ENCODE peak calls at places on chromosomes 11 and 22, in four cellular contexts. One of them, this sample, is unnamed.

GRCh38 chr22:43092085-43092484 is 2.9 kb upstream of the TTLL1 start:
- DNase-seq in colonic mucosa: no peak
- DNase-seq in AG04450: no peak
- DNase-seq in pancreas: no peak
- DNase-seq in this sample: no peak

GRCh38 chr22:42648368-42649260 is 578 bp downstream of the CYB5R3 start:
- DNase-seq in pancreas: peak
- DNase-seq in colonic mucosa: peak
- DNase-seq in AG04450: no peak
- DNase-seq in this sample: no peak

GRCh38 chr11:86639172-86639571 is 33.2 kb downstream of the ME3 start:
- DNase-seq in AG04450: no peak
- DNase-seq in colonic mucosa: no peak
- DNase-seq in pancreas: no peak
- DNase-seq in this sample: no peak

GRCh38 chr11:2798951-2799761 is 86.4 kb downstream of the CDKN1C start:
- DNase-seq in pancreas: peak
- DNase-seq in colonic mucosa: peak
- DNase-seq in AG04450: no peak
- DNase-seq in this sample: no peak

GRCh38 chr11:71418643-71419042 is 29.6 kb downstream of the DHCR7 start:
- DNase-seq in pancreas: no peak
- DNase-seq in colonic mucosa: no peak
- DNase-seq in AG04450: no peak
- DNase-seq in this sample: no peak

GRCh38 chr11:36098046-36098445 is 154.2 kb downstream of the LDLRAD3 start:
- DNase-seq in colonic mucosa: no peak
- DNase-seq in pancreas: no peak
- DNase-seq in AG04450: no peak
- DNase-seq in this sample: no peak

GRCh38 chr11:22666700-22667439 is 459 bp downstream of the GAS2 start:
- DNase-seq in pancreas: peak
- DNase-seq in colonic mucosa: peak
- DNase-seq in AG04450: no peak
- DNase-seq in this sample: no peak

GRCh38 chr11:44948155-44948554 is 2.5 kb downstream of the TP53I11 start:
- DNase-seq in colonic mucosa: no peak
- DNase-seq in pancreas: no peak
- DNase-seq in AG04450: no peak
- DNase-seq in this sample: no peak

GRCh38 chr11:69141742-69142141 is 14.0 kb upstream of the SMIM38 start:
- DNase-seq in colonic mucosa: no peak
- DNase-seq in AG04450: no peak
- DNase-seq in pancreas: no peak
- DNase-seq in this sample: no peak

GRCh38 chr11:3123316-3123715 is 41.8 kb downstream of the OSBPL5 start:
- DNase-seq in pancreas: peak
- DNase-seq in colonic mucosa: peak
- DNase-seq in AG04450: no peak
- DNase-seq in this sample: no peak

GRCh38 chr22:27492566-27493201 is 308.9 kb downstream of the MN1 start:
- DNase-seq in AG04450: no peak
- DNase-seq in colonic mucosa: no peak
- DNase-seq in pancreas: no peak
- DNase-seq in this sample: no peak

GRCh38 chr11:134050541-134051383 is 18.1 kb upstream of the JAM3 start:
- DNase-seq in colonic mucosa: peak
- DNase-seq in pancreas: peak
- DNase-seq in AG04450: no peak
- DNase-seq in this sample: no peak

GRCh38 chr22:27594020-27594419 is 207.5 kb downstream of the MN1 start:
- DNase-seq in pancreas: no peak
- DNase-seq in colonic mucosa: no peak
- DNase-seq in AG04450: no peak
- DNase-seq in this sample: no peak

DNA sequence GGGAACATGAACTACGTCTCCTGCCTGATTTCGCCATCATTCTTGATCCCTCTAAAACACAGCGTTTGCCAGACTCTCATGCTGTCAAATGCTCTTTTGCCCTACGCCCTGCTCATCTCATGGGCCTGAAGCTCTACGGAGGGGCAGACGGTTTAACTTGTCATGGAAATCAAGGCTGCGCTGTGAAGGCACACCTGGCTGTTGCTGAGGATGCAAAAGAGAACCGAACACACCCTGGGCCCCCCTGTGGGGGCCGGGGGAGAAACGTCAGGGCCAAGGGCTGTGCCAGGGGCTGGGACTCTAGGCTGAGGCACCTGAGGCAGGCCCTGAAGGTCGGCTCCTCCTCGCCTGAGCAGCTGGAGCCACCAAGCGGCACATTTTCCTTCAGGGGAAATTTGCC is 957.2 kb downstream of the BRD1 start:
- DNase-seq in colonic mucosa: no peak
- DNase-seq in AG04450: no peak
- DNase-seq in pancreas: no peak
- DNase-seq in this sample: no peak
- TF ChIP-seq CTCF in colonic mucosa: no peak
- TF ChIP-seq CTCF in AG04450: no peak
- TF ChIP-seq CTCF in pancreas: no peak
- TF ChIP-seq CTCF in this sample: no peak

DNA sequence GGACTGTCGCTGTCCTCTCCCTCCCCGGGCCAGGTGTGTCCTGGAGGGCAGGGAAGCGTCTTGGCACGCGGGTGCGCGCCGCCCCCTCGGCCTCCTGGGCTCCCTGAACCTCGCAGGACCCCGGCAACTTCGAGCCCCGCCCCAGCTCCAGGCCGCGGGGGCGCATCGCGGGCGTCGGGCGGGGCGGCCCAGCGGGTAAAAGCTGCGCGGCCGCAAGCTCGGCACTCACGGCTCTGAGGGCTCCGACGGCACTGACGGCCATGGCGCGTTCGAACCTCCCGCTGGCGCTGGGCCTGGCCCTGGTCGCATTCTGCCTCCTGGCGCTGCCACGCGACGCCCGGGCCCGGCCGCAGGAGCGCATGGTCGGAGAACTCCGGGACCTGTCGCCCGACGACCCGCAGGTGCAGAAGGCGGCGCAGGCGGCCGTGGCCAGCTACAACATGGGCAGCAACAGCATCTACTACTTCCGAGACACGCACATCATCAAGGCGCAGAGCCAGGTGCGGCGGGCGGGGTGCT is at the start of gene CST6:
- DNase-seq in AG04450: no peak
- DNase-seq in pancreas: no peak
- DNase-seq in colonic mucosa: no peak
- DNase-seq in this sample: no peak
- H3K4me3 ChIP-seq in AG04450: no peak
- H3K4me3 ChIP-seq in pancreas: peak
- H3K4me3 ChIP-seq in colonic mucosa: no peak
- H3K4me3 ChIP-seq in this sample: no peak

GRCh38 chr11:95545116-95545875 is 244.3 kb downstream of the FAM76B start:
- DNase-seq in colonic mucosa: no peak
- DNase-seq in pancreas: no peak
- DNase-seq in AG04450: no peak
- DNase-seq in this sample: no peak
- TF ChIP-seq CTCF in colonic mucosa: no peak
- TF ChIP-seq CTCF in pancreas: no peak
- TF ChIP-seq CTCF in AG04450: peak
- TF ChIP-seq CTCF in this sample: peak

GRCh38 chr11:122139595-122139866 is 23.5 kb upstream of the BLID start:
- DNase-seq in colonic mucosa: no peak
- DNase-seq in AG04450: peak
- DNase-seq in pancreas: no peak
- DNase-seq in this sample: no peak

GRCh38 chr11:122140535-122140934 is 24.5 kb upstream of the BLID start:
- DNase-seq in pancreas: no peak
- DNase-seq in AG04450: peak
- DNase-seq in colonic mucosa: no peak
- DNase-seq in this sample: peak

GRCh38 chr11:122138759-122139594 is 23.0 kb upstream of the BLID start:
- DNase-seq in pancreas: no peak
- DNase-seq in colonic mucosa: no peak
- DNase-seq in AG04450: no peak
- DNase-seq in this sample: no peak

GRCh38 chr11:122141757-122142156 is 25.7 kb upstream of the BLID start:
- DNase-seq in pancreas: no peak
- DNase-seq in AG04450: no peak
- DNase-seq in colonic mucosa: no peak
- DNase-seq in this sample: no peak

GRCh38 chr11:122137081-122137793 is 21.2 kb upstream of the BLID start:
- DNase-seq in AG04450: peak
- DNase-seq in colonic mucosa: no peak
- DNase-seq in pancreas: no peak
- DNase-seq in this sample: peak
- H3K4me3 ChIP-seq in AG04450: no peak
- H3K4me3 ChIP-seq in colonic mucosa: no peak
- H3K4me3 ChIP-seq in pancreas: no peak
- H3K4me3 ChIP-seq in this sample: no peak

GRCh38 chr11:34207487-34207886 is 102.1 kb downstream of the NAT10 start:
- DNase-seq in colonic mucosa: no peak
- DNase-seq in pancreas: no peak
- DNase-seq in AG04450: no peak
- DNase-seq in this sample: no peak
- TF ChIP-seq CTCF in colonic mucosa: no peak
- TF ChIP-seq CTCF in pancreas: no peak
- TF ChIP-seq CTCF in AG04450: no peak
- TF ChIP-seq CTCF in this sample: no peak

This sample was measured in epithelial cell of proximal tubule.